ENCODE peak calls at places on chromosome 2, in four cellular contexts. K is nucleus accumbens, L is HFF-Myc, C is ELR. A is an unnamed sample.

GRCh38 chr2:178943745-178944144 is 106.2 kb downstream of the CCDC141 start:
- DNase-seq in C (peak; percentile 9), L (no peak), K (no peak), A (no peak)

GRCh38 chr2:64727843-64728463 is 74.2 kb upstream of the SERTAD2 start:
- DNase-seq in C (no peak), L (no peak), K (no peak), A (no peak)

GRCh38 chr2:38176619-38177021 is 100.7 kb upstream of the CYP1B1 start:
- DNase-seq in C (peak; percentile 71), K (no peak), L (no peak), A (peak; percentile 89)

GRCh38 chr2:223060201-223060825 is 8.3 kb downstream of the KCNE4 start:
- DNase-seq in L (no peak), C (no peak), K (no peak), A (no peak)

GRCh38 chr2:202831241-202831997 is 40.1 kb downstream of the ICA1L start:
- DNase-seq in L (peak; percentile 70), K (no peak), C (peak; percentile 77), A (peak; percentile 43)

GRCh38 chr2:217183471-217183870 is 323.6 kb upstream of the TNP1 start:
- DNase-seq in K (no peak), L (no peak), C (no peak), A (no peak)

GRCh38 chr2:28296243-28296642 is 96.4 kb upstream of the FOSL2 start:
- DNase-seq in C (peak; percentile 95), L (no peak), K (no peak), A (no peak)

GRCh38 chr2:207042155-207042554 is 102.8 kb downstream of the CPO start:
- DNase-seq in K (no peak), L (no peak), C (no peak), A (no peak)

GRCh38 chr2:120938132-120938771 is 202.6 kb downstream of the GLI2 start:
- DNase-seq in K (no peak), C (no peak), L (no peak), A (no peak)

GRCh38 chr2:231000211-231000904 is 4.4 kb downstream of the SPATA3 start:
- DNase-seq in C (no peak), L (no peak), K (no peak), A (no peak)

GRCh38 chr2:165428996-165429395 is 40.5 kb upstream of the CSRNP3 start:
- DNase-seq in L (no peak), C (no peak), K (no peak), A (no peak)

GRCh38 chr2:26245231-26245732 is 543 bp downstream of the HADHB start:
- DNase-seq in K (no peak), L (no peak), C (peak; percentile 56), A (no peak)

GRCh38 chr2:10120938-10121574 is 1.5 kb upstream of the RRM2 start:
- DNase-seq in K (no peak), L (no peak), C (peak; percentile 61), A (no peak)

GRCh38 chr2:153386481-153386891 is 92.1 kb downstream of the RPRM start:
- DNase-seq in K (no peak), C (no peak), L (no peak), A (no peak)

GRCh38 chr2:63840081-63840784 is 1.5 kb upstream of the UGP2 start:
- DNase-seq in C (no peak), L (no peak), K (no peak), A (no peak)

GRCh38 chr2:74747411-74748080 is 86.4 kb upstream of the HK2 start:
- DNase-seq in K (no peak), L (no peak), C (peak; percentile 75), A (peak; percentile 21)

GRCh38 chr2:221896505-221897151 is 324.5 kb upstream of the EPHA4 start:
- DNase-seq in C (peak; percentile 29), L (no peak), K (no peak), A (peak; percentile 14)

GRCh38 chr2:106282816-106283215 is 88.7 kb upstream of the UXS1 start:
- DNase-seq in C (no peak), L (no peak), K (no peak), A (no peak)

GRCh38 chr2:204497855-204498254 is 47.4 kb upstream of the PARD3B start:
- DNase-seq in L (no peak), K (no peak), C (no peak), A (no peak)

GRCh38 chr2:219284501-219285347 is 5.6 kb downstream of the DNAJB2 start:
- DNase-seq in K (no peak), L (no peak), C (no peak), A (no peak)

GRCh38 chr2:127179756-127180155 is 40.3 kb downstream of the CYP27C1 start:
- DNase-seq in C (no peak), K (no peak), L (no peak), A (no peak)

GRCh38 chr2:141399270-141399669 is 731.5 kb downstream of the LRP1B start:
- DNase-seq in K (no peak), C (no peak), L (no peak), A (no peak)

GRCh38 chr2:122980672-122981071 is 1044.4 kb upstream of the CNTNAP5 start:
- DNase-seq in L (no peak), C (no peak), K (no peak), A (peak; percentile 18)

GRCh38 chr2:144516981-144517824 is 2.7 kb downstream of the ZEB2 start:
- DNase-seq in C (peak; percentile 98), L (peak; percentile 71), K (no peak), A (peak; percentile 95)

GRCh38 chr2:204794624-204795023 is 249.3 kb downstream of the PARD3B start:
- DNase-seq in K (no peak), C (no peak), L (no peak), A (no peak)

GRCh38 chr2:55993685-55994084 is 70.1 kb upstream of the EFEMP1 start:
- DNase-seq in C (no peak), K (no peak), L (no peak), A (no peak)

GRCh38 chr2:190718652-190719526 is 70.0 kb downstream of the NAB1 start:
- DNase-seq in L (peak; percentile 22), C (peak; percentile 96), K (no peak), A (no peak)